ENCODE peak calls at places on chromosomes 13 and 19, in nine cellular contexts. Y is SK-N-SH; P is heart right ventricle; U is CD4-positive, alpha-beta T cell; B is foreskin keratinocyte; Z is K562; G is GM23338; O is sigmoid colon; Q is astrocyte. S is an unnamed sample. For H3K27me3, the result is how much of the 10 kb centered on the place peaks cover.

GRCh38 chr13:39531646-39532045 is 71.3 kb downstream of the LHFPL6 start:
- DNase-seq in B (no peak), P (no peak), Y (no peak), U (no peak), Z (no peak), G (no peak), O (no peak), Q (peak), S (no peak)

GRCh38 chr13:83325454-83325853 is 556.8 kb downstream of the SLITRK1 start:
- DNase-seq in O (no peak), Z (no peak), Y (no peak), P (no peak), G (no peak), U (no peak), Q (peak), B (peak), S (no peak)

GRCh38 chr13:41254902-41255301 is 8.5 kb downstream of the MTRF1 start:
- DNase-seq in U (no peak), O (no peak), B (no peak), P (no peak), Q (no peak), Y (no peak), G (no peak), Z (no peak), S (no peak)

GRCh38 chr19:28466107-28467045 is 746.6 kb downstream of the UQCRFS1 start:
- DNase-seq in G (peak), Y (peak), U (peak), B (peak), O (peak), Q (peak), P (peak), Z (peak), S (peak)

GRCh38 chr19:35501684-35502083 is 11.4 kb upstream of the KRTDAP start:
- DNase-seq in O (no peak), G (no peak), Y (no peak), B (no peak), Q (no peak), U (no peak), Z (no peak), P (no peak), S (no peak)

GRCh38 chr13:53781941-53782340 is 753.3 kb downstream of the OLFM4 start:
- DNase-seq in Y (no peak), P (no peak), G (peak), Q (no peak), O (no peak), B (no peak), Z (no peak), U (no peak), S (no peak)

GRCh38 chr19:38596057-38596981 is 21.4 kb downstream of the MAP4K1 start:
- DNase-seq in P (no peak), O (no peak), Q (no peak), U (no peak), Y (peak), Z (peak), B (no peak), G (peak), S (peak)

GRCh38 chr13:23509781-23510543 is 60.2 kb upstream of the TNFRSF19 start:
- DNase-seq in B (peak), O (no peak), P (no peak), Z (no peak), Y (no peak), G (no peak), Q (peak), U (no peak), S (no peak)

GRCh38 chr13:110106726-110107125 is 200.2 kb downstream of the COL4A1 start:
- DNase-seq in P (peak), G (no peak), B (no peak), O (peak), Y (no peak), U (no peak), Z (no peak), Q (no peak), S (peak)

GRCh38 chr13:28568286-28568685 is 73.4 kb upstream of the FLT1 start:
- DNase-seq in Q (no peak), P (peak), G (no peak), O (peak), Z (peak), Y (peak), U (no peak), B (no peak), S (peak)

GRCh38 chr13:49315036-49315565 is 67.4 kb downstream of the CDADC1 start:
- DNase-seq in O (no peak), P (no peak), Z (no peak), Q (peak), Y (no peak), U (no peak), G (no peak), B (no peak), S (no peak)

GRCh38 chr19:47110521-47111080 is 3.0 kb downstream of the ZC3H4 start:
- DNase-seq in Y (no peak), G (no peak), O (no peak), U (peak), P (no peak), Q (no peak), Z (no peak), B (no peak), S (no peak)

GRCh38 chr19:12769689-12770088 is 5.7 kb downstream of the HOOK2 start:
- DNase-seq in G (peak), Q (no peak), O (no peak), P (no peak), Z (no peak), B (no peak), Y (no peak), U (peak), S (peak)

GRCh38 chr19:16914421-16914820 is 25.6 kb downstream of the F2RL3 start:
- DNase-seq in U (no peak), Z (no peak), Y (no peak), G (no peak), B (no peak), O (peak), Q (no peak), P (no peak), S (no peak)

GRCh38 chr13:101181076-101181685 is 235.1 kb downstream of the NALCN start:
- DNase-seq in G (no peak), P (no peak), Q (peak), Y (no peak), Z (no peak), O (no peak), U (no peak), B (peak), S (no peak)

GRCh38 chr13:44423824-44424223 is 50.2 kb downstream of the SERP2 start:
- DNase-seq in Q (no peak), B (no peak), P (no peak), U (no peak), Z (no peak), Y (no peak), G (no peak), O (no peak), S (no peak)

GRCh38 chr13:51797664-51798488 is 6.1 kb downstream of the DHRS12 start:
- DNase-seq in Z (peak), G (peak), B (peak), P (no peak), U (peak), Y (peak), O (peak), Q (peak), S (peak)

GRCh38 chr13:42333613-42334328 is 61.8 kb downstream of the AKAP11 start:
- DNase-seq in B (no peak), Y (no peak), O (no peak), Z (peak), U (no peak), G (peak), P (no peak), Q (peak), S (no peak)

GRCh38 chr19:2812414-2813234 is 7.0 kb upstream of the ZNF554 start:
- DNase-seq in B (no peak), Y (peak), P (no peak), O (no peak), Z (no peak), Q (no peak), G (no peak), U (no peak), S (no peak)

GRCh38 chr19:48480476-48481190 is 11.5 kb downstream of the CYTH2 start:
- DNase-seq in Z (no peak), P (peak), Y (no peak), U (peak), B (no peak), G (peak), Q (no peak), O (no peak), S (no peak)

GRCh38 chr19:55165952-55166529 is 372 bp downstream of the DNAAF3 start:
- DNase-seq in P (peak), U (no peak), Q (peak), O (peak), B (peak), Y (peak), Z (peak), G (peak), S (peak)

GRCh38 chr13:21458457-21458815 is 667 bp downstream of the ZDHHC20 start:
- DNase-seq in U (peak), O (no peak), B (peak), Z (peak), P (peak), Q (no peak), Y (peak), G (peak), S (peak)

GRCh38 chr13:42007844-42008243 is 40.6 kb upstream of the DGKH start:
- DNase-seq in O (no peak), Q (peak), B (peak), G (no peak), P (no peak), Y (no peak), U (no peak), Z (no peak), S (no peak)

GRCh38 chr13:46181799-46182490 is at the start of gene LCP1:
- DNase-seq in G (peak), P (no peak), Y (no peak), B (no peak), Q (no peak), O (no peak), U (peak), Z (peak), S (peak)

GRCh38 chr13:75359266-75359665 is 122.7 kb downstream of the TBC1D4 start:
- DNase-seq in Q (peak), U (no peak), Y (no peak), Z (no peak), G (peak), O (no peak), P (no peak), B (peak), S (no peak)

GRCh38 chr19:14135355-14135754 is 1.0 kb downstream of the ASF1B start:
- DNase-seq in Y (no peak), U (no peak), Z (no peak), B (no peak), O (no peak), P (no peak), Q (no peak), G (no peak), S (no peak)

GRCh38 chr19:11268783-11269267 is 6.5 kb upstream of the DOCK6 start:
- DNase-seq in P (peak), B (peak), U (no peak), Y (peak), Z (peak), O (peak), Q (peak), G (no peak), S (peak)

GRCh38 chr13:39455534-39456175 is 147.3 kb downstream of the LHFPL6 start:
- DNase-seq in Q (peak), P (no peak), G (no peak), U (no peak), O (no peak), Z (no peak), Y (peak), B (no peak), S (no peak)

GRCh38 chr13:59488436-59488835 is 675.3 kb downstream of the DIAPH3 start:
- DNase-seq in G (no peak), U (no peak), Q (no peak), Z (no peak), P (no peak), Y (no peak), B (no peak), O (no peak), S (no peak)

GRCh38 chr19:55467236-55468053 is 2.9 kb upstream of the C19orf85 start:
- DNase-seq in G (peak), Y (peak), Z (peak), U (peak), O (peak), Q (no peak), P (peak), B (no peak), S (peak)

GRCh38 chr19:32397736-32398135 is 7.8 kb upstream of the DPY19L3 start:
- DNase-seq in U (no peak), G (no peak), Q (peak), Y (no peak), O (no peak), P (no peak), B (peak), Z (peak), S (no peak)

GRCh38 chr13:64855506-64855905 is 2374.6 kb downstream of the PCDH9 start:
- DNase-seq in Y (peak), B (no peak), O (no peak), Z (no peak), G (no peak), Q (peak), P (no peak), U (no peak), S (no peak)

GRCh38 chr19:9877775-9878510 is 42.8 kb downstream of the PIN1 start:
- DNase-seq in Y (no peak), U (no peak), G (no peak), O (no peak), Z (no peak), P (no peak), B (peak), Q (peak), S (no peak)

GRCh38 chr19:17292301-17293074 is 10.7 kb downstream of the ABHD8 start:
- DNase-seq in U (peak), B (peak), Q (peak), G (peak), O (peak), P (peak), Z (peak), Y (peak), S (peak)

GRCh38 chr19:11261902-11262839 is at the start of gene DOCK6:
- DNase-seq in Q (no peak), U (no peak), B (no peak), G (peak), P (peak), O (peak), Y (peak), Z (peak), S (no peak)

GRCh38 chr13:23610966-23611486 is 40.8 kb downstream of the TNFRSF19 start:
- DNase-seq in U (no peak), Y (no peak), G (no peak), O (no peak), Q (peak), Z (no peak), B (no peak), P (no peak), S (no peak)

GRCh38 chr19:3336680-3337523 is 29.5 kb upstream of the NFIC start:
- DNase-seq in Y (peak), Q (no peak), O (peak), P (peak), G (no peak), Z (no peak), U (no peak), B (no peak), S (peak)

GRCh38 chr13:48161530-48162179 is 66.8 kb upstream of the MED4 start:
- DNase-seq in P (peak), U (no peak), Q (no peak), Y (no peak), B (no peak), O (peak), Z (peak), G (no peak), S (peak)

GRCh38 chr13:33280923-33281322 is 4.6 kb downstream of the STARD13 start:
- DNase-seq in P (no peak), Z (no peak), O (no peak), Q (no peak), Y (no peak), U (no peak), B (no peak), G (no peak), S (no peak)
- TF ChIP-seq CTCF in P (no peak), Z (no peak), O (no peak), Q (no peak), Y (no peak), U (no peak), B (no peak), G (no peak), S (no peak)

GRCh38 chr19:45156231-45156630 is 4.6 kb downstream of the NKPD1 start:
- DNase-seq in B (no peak), O (no peak), P (no peak), U (no peak), Y (no peak), Z (no peak), G (peak), Q (no peak), S (no peak)

GRCh38 chr19:45153339-45154063 is 7.3 kb downstream of the NKPD1 start:
- DNase-seq in B (no peak), O (no peak), Z (peak), Q (peak), Y (peak), G (peak), P (peak), U (no peak), S (no peak)

GRCh38 chr19:45151821-45152503 is 8.8 kb downstream of the NKPD1 start:
- DNase-seq in Q (no peak), P (no peak), O (no peak), Y (no peak), Z (no peak), B (no peak), U (no peak), G (peak), S (no peak)

GRCh38 chr19:45152504-45153338 is 8.1 kb downstream of the NKPD1 start:
- DNase-seq in U (peak), O (no peak), Z (no peak), P (peak), Q (peak), B (no peak), G (peak), Y (peak), S (no peak)

DNA sequence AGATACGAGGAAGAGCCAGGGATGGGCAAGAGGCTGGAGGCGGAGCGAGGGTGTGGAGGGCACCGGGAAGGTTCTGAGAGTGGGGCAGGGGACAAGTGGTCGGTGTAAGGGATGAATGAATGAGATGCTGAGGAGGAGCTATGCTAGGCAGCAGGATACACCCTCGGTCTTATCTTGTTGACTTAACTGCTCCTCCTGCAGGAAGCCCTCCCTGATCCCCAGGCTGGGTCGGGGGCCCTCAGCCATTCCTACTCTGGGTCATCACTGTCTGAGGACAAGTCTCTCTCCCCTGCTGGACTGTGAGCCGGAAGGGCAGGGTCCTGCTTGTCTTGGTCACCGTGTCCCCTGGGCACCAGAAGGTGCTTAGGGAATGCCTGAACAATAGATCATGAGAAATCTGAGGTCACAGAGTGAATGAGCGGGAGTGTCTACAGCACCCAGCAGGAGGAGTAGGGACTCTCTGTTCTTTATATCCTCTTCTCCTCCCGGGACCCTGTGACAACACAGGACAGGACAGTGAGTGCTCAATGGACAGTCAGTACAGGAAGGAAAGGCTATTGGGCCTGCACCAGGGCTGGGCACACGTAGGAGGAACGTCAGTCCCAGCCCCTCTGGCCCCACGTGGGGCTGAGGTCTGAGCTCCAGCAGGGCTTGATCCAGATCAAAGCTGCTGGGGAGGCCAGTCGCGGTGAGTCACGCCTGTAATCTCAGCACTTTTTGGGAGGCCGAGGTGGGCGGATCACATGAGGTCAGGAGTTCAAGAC is 6.5 kb downstream of the NKPD1 start:
- DNase-seq in Y (no peak), Q (peak), P (no peak), U (no peak), B (no peak), G (no peak), Z (peak), O (no peak), S (no peak)
- H3K27me3 ChIP-seq in Y (under half), Q (under half), P (under half), U (under half), B (under half), G (under half), Z (under half), O (half or more), S (under half)

DNA sequence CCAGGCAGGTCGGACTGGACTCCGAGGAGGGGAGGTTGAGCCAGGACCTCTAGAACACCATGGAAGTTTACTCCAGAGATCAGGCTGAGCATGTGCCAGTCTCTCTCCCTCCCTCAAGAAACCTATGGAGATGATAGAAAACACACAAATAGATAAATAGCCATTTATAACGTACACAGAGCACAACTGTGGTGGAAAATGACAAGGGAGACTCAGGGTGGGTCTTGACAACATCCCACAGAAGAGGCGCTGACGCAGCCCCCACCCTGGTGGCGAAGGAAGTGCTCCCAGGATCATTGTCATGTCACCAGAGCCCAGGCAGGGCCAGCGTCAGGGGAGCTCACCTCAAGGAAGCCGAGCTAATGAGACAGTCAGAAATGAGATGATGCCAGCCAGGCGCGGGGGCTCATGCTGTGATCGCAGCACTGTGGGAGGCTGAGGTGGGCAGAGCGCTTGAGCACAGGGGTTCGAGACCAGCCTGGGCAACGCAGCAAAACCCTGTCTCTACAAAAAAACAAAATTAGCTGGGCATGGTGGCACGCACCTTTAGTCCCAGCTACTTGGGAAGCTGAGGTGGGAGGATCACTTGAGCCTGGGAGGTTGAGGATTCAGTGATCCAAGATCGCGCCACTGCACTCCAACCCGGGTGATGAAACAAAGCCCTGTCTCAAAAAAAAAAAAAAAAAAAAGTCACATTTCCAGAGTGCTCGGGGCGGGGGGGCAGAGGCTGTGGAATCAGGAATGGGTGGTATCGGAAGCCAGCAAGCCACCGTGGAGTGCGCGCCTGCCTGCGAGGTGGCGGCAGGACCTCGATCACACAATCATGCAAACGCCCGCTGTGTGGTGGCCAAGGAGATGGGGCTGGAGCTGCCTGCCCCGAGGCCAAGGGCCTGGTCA is 178.4 kb downstream of the KDM4B start:
- DNase-seq in O (no peak), B (no peak), G (no peak), P (no peak), Y (no peak), U (no peak), Z (no peak), Q (no peak), S (no peak)
- TF ChIP-seq CTCF in O (no peak), B (no peak), G (no peak), P (no peak), Y (no peak), U (no peak), Z (no peak), Q (no peak), S (no peak)

DNA sequence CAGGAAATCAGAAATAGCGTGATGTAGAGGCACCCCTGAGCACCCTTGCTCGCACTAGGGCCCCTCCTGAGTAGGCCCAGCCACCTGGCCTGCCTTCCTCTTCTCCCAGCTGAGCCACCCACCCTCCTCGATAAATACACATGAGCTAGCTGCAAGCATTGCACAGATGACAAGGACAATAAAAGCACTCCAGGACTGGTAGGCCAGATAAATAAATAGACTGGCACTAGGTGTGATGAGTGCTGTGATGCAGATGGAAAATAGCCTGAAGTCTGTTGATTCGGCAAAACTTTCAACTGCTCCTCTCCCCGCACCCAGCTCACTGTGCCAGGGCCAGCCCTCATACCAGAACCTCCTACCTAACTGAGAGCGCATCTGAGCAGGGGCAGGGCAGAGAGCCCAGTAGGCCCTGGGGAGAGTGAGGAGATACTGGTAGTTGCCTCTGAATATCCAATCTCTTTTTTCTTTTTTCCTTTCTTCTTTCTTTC is 54.5 kb upstream of the GPI start:
- DNase-seq in B (no peak), G (no peak), Q (no peak), O (peak), Y (no peak), U (no peak), P (no peak), Z (no peak), S (no peak)
- H3K27me3 ChIP-seq in B (under half), G (under half), Q (under half), O (under half), Y (under half), U (under half), P (under half), Z (under half), S (under half)